ENCODE peak calls at places on chromosome 17, in ten cellular contexts. One of them, this sample, is unnamed. For H3K27me3, the result is how much of the 10 kb centered on the place peaks cover.

GRCh38 chr17:9162275-9162985 is 141.1 kb downstream of the NTN1 start:
- DNase-seq in neural progenitor cell: peak
- DNase-seq in tibial artery: peak
- DNase-seq in heart right ventricle: no peak
- DNase-seq in colonic mucosa: no peak
- DNase-seq in sigmoid colon: no peak
- DNase-seq in PC-9: no peak
- DNase-seq in lung: no peak
- DNase-seq in left lung: no peak
- DNase-seq in aorta: peak
- DNase-seq in this sample: no peak

GRCh38 chr17:40659909-40660308 is 5.1 kb downstream of the KRT222 start:
- DNase-seq in left lung: no peak
- DNase-seq in tibial artery: no peak
- DNase-seq in lung: no peak
- DNase-seq in heart right ventricle: no peak
- DNase-seq in neural progenitor cell: no peak
- DNase-seq in colonic mucosa: no peak
- DNase-seq in aorta: no peak
- DNase-seq in sigmoid colon: no peak
- DNase-seq in PC-9: no peak
- DNase-seq in this sample: no peak

GRCh38 chr17:58447039-58447975 is 30.0 kb upstream of the RNF43 start:
- DNase-seq in lung: peak
- DNase-seq in aorta: peak
- DNase-seq in colonic mucosa: peak
- DNase-seq in heart right ventricle: peak
- DNase-seq in PC-9: peak
- DNase-seq in tibial artery: no peak
- DNase-seq in left lung: peak
- DNase-seq in neural progenitor cell: peak
- DNase-seq in sigmoid colon: no peak
- DNase-seq in this sample: peak

GRCh38 chr17:4789701-4789950 is 862 bp downstream of the GLTPD2 start:
- DNase-seq in PC-9: no peak
- DNase-seq in aorta: no peak
- DNase-seq in tibial artery: no peak
- DNase-seq in heart right ventricle: no peak
- DNase-seq in sigmoid colon: no peak
- DNase-seq in colonic mucosa: no peak
- DNase-seq in lung: no peak
- DNase-seq in left lung: no peak
- DNase-seq in neural progenitor cell: no peak
- DNase-seq in this sample: no peak

GRCh38 chr17:61209524-61209923 is 190.1 kb upstream of the TBX2 start:
- DNase-seq in neural progenitor cell: peak
- DNase-seq in PC-9: no peak
- DNase-seq in colonic mucosa: no peak
- DNase-seq in tibial artery: no peak
- DNase-seq in left lung: no peak
- DNase-seq in heart right ventricle: no peak
- DNase-seq in lung: no peak
- DNase-seq in aorta: no peak
- DNase-seq in sigmoid colon: no peak
- DNase-seq in this sample: no peak

GRCh38 chr17:30336369-30337171 is 2.7 kb upstream of the TMIGD1 start:
- DNase-seq in heart right ventricle: peak
- DNase-seq in colonic mucosa: peak
- DNase-seq in aorta: no peak
- DNase-seq in lung: peak
- DNase-seq in tibial artery: no peak
- DNase-seq in neural progenitor cell: peak
- DNase-seq in PC-9: peak
- DNase-seq in sigmoid colon: no peak
- DNase-seq in left lung: no peak
- DNase-seq in this sample: no peak

GRCh38 chr17:62793919-62794665 is 14.0 kb downstream of the MARCHF10 start:
- DNase-seq in PC-9: no peak
- DNase-seq in colonic mucosa: no peak
- DNase-seq in neural progenitor cell: no peak
- DNase-seq in tibial artery: no peak
- DNase-seq in lung: no peak
- DNase-seq in heart right ventricle: no peak
- DNase-seq in left lung: no peak
- DNase-seq in sigmoid colon: no peak
- DNase-seq in aorta: no peak
- DNase-seq in this sample: no peak

GRCh38 chr17:13114601-13115024 is 96.8 kb upstream of the ELAC2 start:
- DNase-seq in colonic mucosa: peak
- DNase-seq in aorta: no peak
- DNase-seq in PC-9: no peak
- DNase-seq in left lung: peak
- DNase-seq in sigmoid colon: no peak
- DNase-seq in tibial artery: no peak
- DNase-seq in heart right ventricle: peak
- DNase-seq in neural progenitor cell: peak
- DNase-seq in lung: no peak
- DNase-seq in this sample: no peak

GRCh38 chr17:21375757-21376584 is at the start of gene KCNJ12:
- DNase-seq in sigmoid colon: no peak
- DNase-seq in left lung: no peak
- DNase-seq in tibial artery: no peak
- DNase-seq in colonic mucosa: no peak
- DNase-seq in neural progenitor cell: peak
- DNase-seq in aorta: no peak
- DNase-seq in PC-9: no peak
- DNase-seq in lung: no peak
- DNase-seq in heart right ventricle: no peak
- DNase-seq in this sample: no peak

GRCh38 chr17:11944587-11944986 is 52.7 kb downstream of the ZNF18 start:
- DNase-seq in PC-9: no peak
- DNase-seq in neural progenitor cell: no peak
- DNase-seq in left lung: no peak
- DNase-seq in colonic mucosa: no peak
- DNase-seq in aorta: no peak
- DNase-seq in tibial artery: no peak
- DNase-seq in heart right ventricle: no peak
- DNase-seq in sigmoid colon: no peak
- DNase-seq in lung: no peak
- DNase-seq in this sample: no peak
- H3K27me3 ChIP-seq in PC-9: under half
- H3K27me3 ChIP-seq in neural progenitor cell: under half
- H3K27me3 ChIP-seq in left lung: under half
- H3K27me3 ChIP-seq in colonic mucosa: under half
- H3K27me3 ChIP-seq in aorta: under half
- H3K27me3 ChIP-seq in tibial artery: under half
- H3K27me3 ChIP-seq in heart right ventricle: under half
- H3K27me3 ChIP-seq in sigmoid colon: under half
- H3K27me3 ChIP-seq in lung: under half
- H3K27me3 ChIP-seq in this sample: under half

GRCh38 chr17:1228752-1229353 is 41.4 kb upstream of the BHLHA9 start:
- DNase-seq in PC-9: no peak
- DNase-seq in colonic mucosa: no peak
- DNase-seq in aorta: no peak
- DNase-seq in tibial artery: no peak
- DNase-seq in neural progenitor cell: peak
- DNase-seq in left lung: no peak
- DNase-seq in lung: no peak
- DNase-seq in sigmoid colon: no peak
- DNase-seq in heart right ventricle: no peak
- DNase-seq in this sample: peak

GRCh38 chr17:1229891-1230571 is 40.2 kb upstream of the BHLHA9 start:
- DNase-seq in left lung: no peak
- DNase-seq in lung: no peak
- DNase-seq in colonic mucosa: no peak
- DNase-seq in neural progenitor cell: no peak
- DNase-seq in heart right ventricle: no peak
- DNase-seq in aorta: no peak
- DNase-seq in sigmoid colon: no peak
- DNase-seq in PC-9: no peak
- DNase-seq in tibial artery: no peak
- DNase-seq in this sample: no peak

GRCh38 chr17:1231456-1231855 is 38.8 kb upstream of the BHLHA9 start:
- DNase-seq in heart right ventricle: peak
- DNase-seq in colonic mucosa: peak
- DNase-seq in tibial artery: peak
- DNase-seq in aorta: peak
- DNase-seq in left lung: peak
- DNase-seq in neural progenitor cell: no peak
- DNase-seq in sigmoid colon: peak
- DNase-seq in PC-9: no peak
- DNase-seq in lung: peak
- DNase-seq in this sample: no peak

GRCh38 chr17:1227917-1228751 is 42.1 kb upstream of the BHLHA9 start:
- DNase-seq in tibial artery: peak
- DNase-seq in colonic mucosa: peak
- DNase-seq in aorta: peak
- DNase-seq in lung: no peak
- DNase-seq in heart right ventricle: peak
- DNase-seq in neural progenitor cell: peak
- DNase-seq in sigmoid colon: no peak
- DNase-seq in PC-9: no peak
- DNase-seq in left lung: peak
- DNase-seq in this sample: peak

DNA sequence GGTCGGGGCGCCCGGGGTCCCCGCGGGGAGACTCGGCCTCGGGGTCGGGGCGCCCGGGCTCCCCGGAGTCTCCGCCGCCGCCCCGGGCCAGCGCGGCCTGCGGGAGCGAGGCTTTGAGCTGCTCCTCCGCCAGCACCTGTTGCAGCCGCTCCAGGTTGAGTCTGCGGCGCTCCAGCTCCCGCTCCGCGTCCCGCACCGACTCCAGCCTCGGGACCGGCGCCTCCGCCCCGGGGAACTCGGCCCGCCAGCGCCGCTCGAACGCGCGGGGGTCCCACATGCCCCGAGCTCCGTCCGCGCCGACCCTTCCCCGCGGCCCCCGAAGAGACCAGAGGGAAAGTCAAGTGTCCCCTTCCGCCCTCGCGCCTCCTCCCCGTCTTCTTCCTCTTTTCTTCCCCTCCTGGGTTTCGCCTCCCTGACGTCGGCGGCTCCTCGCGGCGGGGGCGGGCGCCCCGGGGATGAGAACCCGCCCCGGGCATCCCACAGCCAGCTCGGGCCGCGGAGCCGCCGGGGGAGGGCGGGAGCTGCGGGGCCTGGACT is 40.8 kb upstream of the BHLHA9 start:
- DNase-seq in PC-9: peak
- DNase-seq in tibial artery: peak
- DNase-seq in neural progenitor cell: peak
- DNase-seq in aorta: peak
- DNase-seq in colonic mucosa: peak
- DNase-seq in sigmoid colon: peak
- DNase-seq in heart right ventricle: peak
- DNase-seq in left lung: peak
- DNase-seq in lung: peak
- DNase-seq in this sample: peak
- H3K4me3 ChIP-seq in PC-9: peak
- H3K4me3 ChIP-seq in tibial artery: peak
- H3K4me3 ChIP-seq in neural progenitor cell: peak
- H3K4me3 ChIP-seq in aorta: peak
- H3K4me3 ChIP-seq in colonic mucosa: peak
- H3K4me3 ChIP-seq in sigmoid colon: peak
- H3K4me3 ChIP-seq in heart right ventricle: peak
- H3K4me3 ChIP-seq in left lung: peak
- H3K4me3 ChIP-seq in lung: peak
- H3K4me3 ChIP-seq in this sample: peak

DNA sequence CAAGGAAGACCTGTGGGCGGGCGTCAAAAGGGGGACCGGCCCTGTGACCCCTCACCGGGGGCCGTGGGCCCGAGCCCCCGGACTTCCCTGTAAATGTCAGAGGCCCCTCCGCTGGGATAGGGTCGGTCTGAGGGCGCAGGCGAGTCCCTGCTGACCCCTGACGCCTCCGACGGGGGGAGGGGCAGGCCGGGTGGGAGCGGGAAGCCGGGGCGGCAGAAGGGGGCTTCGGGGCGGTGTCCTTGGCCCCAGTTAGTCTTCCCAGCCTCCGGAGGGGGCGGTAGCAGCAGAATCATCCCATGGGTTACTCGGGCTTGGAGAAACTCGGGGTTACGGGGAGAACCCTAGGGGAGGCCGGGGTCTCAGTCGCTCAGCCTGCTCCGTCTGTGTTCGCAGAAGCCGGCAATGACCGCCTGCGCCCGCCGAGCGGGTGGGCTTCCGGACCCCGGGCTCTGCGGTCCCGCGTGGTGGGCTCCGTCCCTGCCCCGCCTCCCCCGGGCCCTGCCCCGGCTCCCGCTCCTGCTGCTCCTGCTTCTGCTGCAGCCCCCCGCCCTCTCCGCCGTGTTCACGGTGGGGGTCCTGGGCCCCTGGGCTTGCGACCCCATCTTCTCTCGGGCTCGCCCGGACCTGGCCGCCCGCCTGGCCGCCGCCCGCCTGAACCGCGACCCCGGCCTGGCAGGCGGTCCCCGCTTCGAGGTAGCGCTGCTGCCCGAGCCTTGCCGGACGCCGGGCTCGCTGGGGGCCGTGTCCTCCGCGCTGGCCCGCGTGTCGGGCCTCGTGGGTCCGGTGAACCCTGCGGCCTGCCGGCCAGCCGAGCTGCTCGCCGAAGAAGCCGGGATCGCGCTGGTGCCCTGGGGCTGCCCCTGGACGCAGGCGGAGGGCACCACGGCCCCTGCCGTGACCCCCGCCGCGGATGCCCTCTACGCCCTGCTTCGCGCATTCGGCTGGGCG is 505 bp downstream of the GUCY2D start:
- DNase-seq in lung: no peak
- DNase-seq in sigmoid colon: peak
- DNase-seq in colonic mucosa: no peak
- DNase-seq in left lung: no peak
- DNase-seq in PC-9: no peak
- DNase-seq in aorta: no peak
- DNase-seq in neural progenitor cell: peak
- DNase-seq in tibial artery: no peak
- DNase-seq in heart right ventricle: no peak
- DNase-seq in this sample: no peak
- H3K27me3 ChIP-seq in lung: under half
- H3K27me3 ChIP-seq in sigmoid colon: under half
- H3K27me3 ChIP-seq in colonic mucosa: under half
- H3K27me3 ChIP-seq in left lung: under half
- H3K27me3 ChIP-seq in PC-9: under half
- H3K27me3 ChIP-seq in aorta: under half
- H3K27me3 ChIP-seq in neural progenitor cell: half or more
- H3K27me3 ChIP-seq in tibial artery: half or more
- H3K27me3 ChIP-seq in heart right ventricle: half or more
- H3K27me3 ChIP-seq in this sample: under half

DNA sequence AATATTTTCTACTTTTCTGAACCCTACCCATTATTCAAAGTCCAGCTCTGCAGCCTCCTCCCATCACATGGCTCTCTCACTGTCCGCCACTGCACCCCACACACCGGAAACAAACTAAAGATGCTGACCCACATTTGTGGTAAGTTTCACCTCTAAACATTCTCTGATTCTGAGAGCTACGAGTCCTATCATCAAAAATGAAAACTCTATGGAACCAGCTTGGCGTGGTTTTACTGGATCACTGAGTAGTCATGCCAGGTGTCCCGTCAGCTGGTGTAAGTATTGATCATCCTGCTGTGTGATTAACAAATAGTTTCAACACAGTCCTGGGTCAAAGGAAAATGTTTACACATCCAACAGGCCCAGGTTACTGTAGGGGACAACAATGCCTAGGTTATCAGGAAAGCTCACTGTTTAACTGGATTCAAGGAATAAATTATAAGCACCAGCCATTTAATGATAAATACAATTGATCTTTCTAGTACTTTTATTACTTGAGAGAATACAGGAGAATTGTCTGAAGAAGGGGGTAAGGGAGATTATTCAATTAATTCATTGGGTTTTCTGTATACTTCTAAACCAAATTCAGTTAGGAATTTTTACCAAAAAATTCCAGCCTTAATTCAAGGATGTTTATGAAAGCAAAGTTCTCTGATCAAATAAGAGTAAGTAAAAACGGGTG is 33.9 kb downstream of the CYTH1 start:
- DNase-seq in tibial artery: no peak
- DNase-seq in PC-9: no peak
- DNase-seq in sigmoid colon: no peak
- DNase-seq in colonic mucosa: no peak
- DNase-seq in left lung: peak
- DNase-seq in aorta: no peak
- DNase-seq in heart right ventricle: no peak
- DNase-seq in neural progenitor cell: no peak
- DNase-seq in lung: no peak
- DNase-seq in this sample: no peak
- H3K4me3 ChIP-seq in tibial artery: no peak
- H3K4me3 ChIP-seq in PC-9: no peak
- H3K4me3 ChIP-seq in sigmoid colon: no peak
- H3K4me3 ChIP-seq in colonic mucosa: no peak
- H3K4me3 ChIP-seq in left lung: no peak
- H3K4me3 ChIP-seq in aorta: no peak
- H3K4me3 ChIP-seq in heart right ventricle: no peak
- H3K4me3 ChIP-seq in neural progenitor cell: no peak
- H3K4me3 ChIP-seq in lung: no peak
- H3K4me3 ChIP-seq in this sample: peak

This sample was measured in spleen.